ENCODE peak calls at places on chromosomes 12 and 14, in seven cellular contexts. One of them, this sample, is unnamed.

GRCh38 chr14:101812071-101812470 is 50.6 kb downstream of the PPP2R5C start:
- DNase-seq in WTC11: no peak
- DNase-seq in T-helper 2 cell: no peak
- DNase-seq in cardiac fibroblast: no peak
- DNase-seq in heart left ventricle: no peak
- DNase-seq in EH: no peak
- DNase-seq in head of caudate nucleus: no peak
- DNase-seq in this sample: no peak

GRCh38 chr12:119693006-119693405 is 25.1 kb downstream of the PRKAB1 start:
- DNase-seq in EH: peak; percentile 98
- DNase-seq in T-helper 2 cell: no peak
- DNase-seq in WTC11: no peak
- DNase-seq in cardiac fibroblast: peak; percentile 97
- DNase-seq in head of caudate nucleus: no peak
- DNase-seq in heart left ventricle: peak; percentile 67
- DNase-seq in this sample: peak; percentile 31

GRCh38 chr14:62179367-62180018 is 417.3 kb downstream of the SNAPC1 start:
- DNase-seq in WTC11: peak; percentile 73
- DNase-seq in cardiac fibroblast: peak; percentile 90
- DNase-seq in head of caudate nucleus: peak; percentile 69
- DNase-seq in T-helper 2 cell: no peak
- DNase-seq in heart left ventricle: no peak
- DNase-seq in EH: peak; percentile 81
- DNase-seq in this sample: peak; percentile 79

GRCh38 chr12:94812345-94812744 is 162.0 kb upstream of the TMCC3 start:
- DNase-seq in heart left ventricle: no peak
- DNase-seq in head of caudate nucleus: no peak
- DNase-seq in EH: no peak
- DNase-seq in T-helper 2 cell: no peak
- DNase-seq in WTC11: no peak
- DNase-seq in cardiac fibroblast: no peak
- DNase-seq in this sample: no peak

GRCh38 chr14:99564256-99564902 is 39.6 kb downstream of the CCDC85C start:
- DNase-seq in T-helper 2 cell: no peak
- DNase-seq in WTC11: no peak
- DNase-seq in head of caudate nucleus: no peak
- DNase-seq in EH: peak; percentile 84
- DNase-seq in heart left ventricle: peak; percentile 79
- DNase-seq in cardiac fibroblast: peak; percentile 94
- DNase-seq in this sample: peak; percentile 75

GRCh38 chr14:93549578-93549977 is 118.8 kb downstream of the UNC79 start:
- DNase-seq in EH: no peak
- DNase-seq in WTC11: no peak
- DNase-seq in heart left ventricle: no peak
- DNase-seq in head of caudate nucleus: no peak
- DNase-seq in T-helper 2 cell: no peak
- DNase-seq in cardiac fibroblast: no peak
- DNase-seq in this sample: no peak

GRCh38 chr14:64581363-64581762 is 31.6 kb downstream of the PPP1R36 start:
- DNase-seq in T-helper 2 cell: no peak
- DNase-seq in head of caudate nucleus: no peak
- DNase-seq in cardiac fibroblast: no peak
- DNase-seq in WTC11: no peak
- DNase-seq in heart left ventricle: no peak
- DNase-seq in EH: no peak
- DNase-seq in this sample: no peak

GRCh38 chr12:106001819-106002218 is 136.9 kb downstream of the NUAK1 start:
- DNase-seq in EH: no peak
- DNase-seq in WTC11: no peak
- DNase-seq in head of caudate nucleus: no peak
- DNase-seq in T-helper 2 cell: no peak
- DNase-seq in heart left ventricle: no peak
- DNase-seq in cardiac fibroblast: no peak
- DNase-seq in this sample: no peak

GRCh38 chr12:6180300-6181051 is 19.7 kb upstream of the CD9 start:
- DNase-seq in cardiac fibroblast: peak; percentile 92
- DNase-seq in T-helper 2 cell: no peak
- DNase-seq in WTC11: no peak
- DNase-seq in EH: peak; percentile 88
- DNase-seq in heart left ventricle: no peak
- DNase-seq in head of caudate nucleus: no peak
- DNase-seq in this sample: peak; percentile 86

GRCh38 chr14:37340353-37340752 is 142.6 kb downstream of the MIPOL1 start:
- DNase-seq in T-helper 2 cell: no peak
- DNase-seq in head of caudate nucleus: no peak
- DNase-seq in WTC11: no peak
- DNase-seq in EH: no peak
- DNase-seq in heart left ventricle: no peak
- DNase-seq in cardiac fibroblast: no peak
- DNase-seq in this sample: no peak

GRCh38 chr12:93163260-93164036 is 214.3 kb upstream of the NUDT4 start:
- DNase-seq in heart left ventricle: no peak
- DNase-seq in T-helper 2 cell: no peak
- DNase-seq in WTC11: no peak
- DNase-seq in head of caudate nucleus: no peak
- DNase-seq in cardiac fibroblast: no peak
- DNase-seq in EH: peak; percentile 96
- DNase-seq in this sample: no peak

GRCh38 chr12:75553398-75553797 is 42.0 kb upstream of the KRR1 start:
- DNase-seq in heart left ventricle: peak; percentile 23
- DNase-seq in T-helper 2 cell: no peak
- DNase-seq in WTC11: no peak
- DNase-seq in head of caudate nucleus: no peak
- DNase-seq in cardiac fibroblast: no peak
- DNase-seq in EH: peak; percentile 43
- DNase-seq in this sample: no peak

GRCh38 chr14:103233328-103233727 is 100.7 kb upstream of the EIF5 start:
- DNase-seq in EH: no peak
- DNase-seq in T-helper 2 cell: no peak
- DNase-seq in cardiac fibroblast: no peak
- DNase-seq in heart left ventricle: no peak
- DNase-seq in head of caudate nucleus: no peak
- DNase-seq in WTC11: no peak
- DNase-seq in this sample: no peak

GRCh38 chr12:76890407-76891143 is 11.8 kb upstream of the CSRP2 start:
- DNase-seq in WTC11: no peak
- DNase-seq in head of caudate nucleus: peak; percentile 74
- DNase-seq in EH: no peak
- DNase-seq in T-helper 2 cell: no peak
- DNase-seq in heart left ventricle: no peak
- DNase-seq in cardiac fibroblast: no peak
- DNase-seq in this sample: no peak

GRCh38 chr14:106874365-106874764 is 1348.0 kb downstream of the TMEM121 start:
- DNase-seq in cardiac fibroblast: no peak
- DNase-seq in WTC11: no peak
- DNase-seq in EH: no peak
- DNase-seq in T-helper 2 cell: no peak
- DNase-seq in heart left ventricle: no peak
- DNase-seq in head of caudate nucleus: no peak
- DNase-seq in this sample: no peak

GRCh38 chr12:15636060-15636890 is 152.9 kb downstream of the EPS8 start:
- DNase-seq in head of caudate nucleus: no peak
- DNase-seq in cardiac fibroblast: no peak
- DNase-seq in T-helper 2 cell: no peak
- DNase-seq in WTC11: no peak
- DNase-seq in EH: peak; percentile 36
- DNase-seq in heart left ventricle: no peak
- DNase-seq in this sample: peak; percentile 13

GRCh38 chr14:22551597-22551982 is 37.4 kb downstream of the DAD1 start:
- DNase-seq in heart left ventricle: no peak
- DNase-seq in T-helper 2 cell: no peak
- DNase-seq in EH: no peak
- DNase-seq in head of caudate nucleus: peak; percentile 65
- DNase-seq in cardiac fibroblast: no peak
- DNase-seq in WTC11: no peak
- DNase-seq in this sample: no peak

GRCh38 chr12:96425321-96425720 is 25.1 kb upstream of the CDK17 start:
- DNase-seq in WTC11: no peak
- DNase-seq in head of caudate nucleus: no peak
- DNase-seq in EH: peak; percentile 95
- DNase-seq in heart left ventricle: no peak
- DNase-seq in cardiac fibroblast: peak; percentile 83
- DNase-seq in T-helper 2 cell: no peak
- DNase-seq in this sample: no peak

GRCh38 chr12:123966596-123966995 is 6.0 kb downstream of the CCDC92 start:
- DNase-seq in WTC11: no peak
- DNase-seq in EH: peak; percentile 86
- DNase-seq in cardiac fibroblast: peak; percentile 23
- DNase-seq in T-helper 2 cell: no peak
- DNase-seq in head of caudate nucleus: no peak
- DNase-seq in heart left ventricle: no peak
- DNase-seq in this sample: no peak

GRCh38 chr12:76529226-76529918 is 30.2 kb downstream of the OSBPL8 start:
- DNase-seq in EH: no peak
- DNase-seq in head of caudate nucleus: no peak
- DNase-seq in heart left ventricle: no peak
- DNase-seq in cardiac fibroblast: no peak
- DNase-seq in WTC11: no peak
- DNase-seq in T-helper 2 cell: no peak
- DNase-seq in this sample: no peak

GRCh38 chr14:23154876-23155587 is 28.4 kb downstream of the SLC7A8 start:
- DNase-seq in head of caudate nucleus: peak; percentile 51
- DNase-seq in WTC11: peak; percentile 44
- DNase-seq in EH: peak; percentile 89
- DNase-seq in heart left ventricle: peak; percentile 74
- DNase-seq in T-helper 2 cell: no peak
- DNase-seq in cardiac fibroblast: peak; percentile 98
- DNase-seq in this sample: peak; percentile 34